ENCODE peak calls at places on chromosomes 5 and 9, in ten cellular contexts. M, R, Y, I, B, Q, F, N, V and S are unnamed samples.

GRCh38 chr5:118029807-118030206 is 958.5 kb downstream of the DTWD2 start:
- DNase-seq in I (no peak), Q (no peak), B (no peak), R (no peak), V (no peak), F (no peak), M (no peak), Y (no peak), N (no peak), S (no peak)

GRCh38 chr9:112558476-112558875 is 71.8 kb downstream of the KIAA1958 start:
- DNase-seq in V (no peak), Y (no peak), I (no peak), M (no peak), N (no peak), Q (no peak), F (no peak), B (no peak), R (no peak), S (no peak)

GRCh38 chr9:117809751-117810150 is 105.5 kb downstream of the TLR4 start:
- DNase-seq in B (no peak), Y (no peak), M (no peak), I (no peak), N (no peak), R (no peak), F (no peak), Q (no peak), V (no peak), S (no peak)

GRCh38 chr9:130110166-130110565 is 56.5 kb downstream of the GPR107 start:
- DNase-seq in V (no peak), Q (no peak), I (no peak), F (no peak), N (no peak), Y (no peak), M (no peak), R (no peak), B (no peak), S (no peak)

GRCh38 chr5:33491941-33492340 is 51.2 kb downstream of the TARS1 start:
- DNase-seq in B (no peak), F (no peak), Q (no peak), I (no peak), M (no peak), R (no peak), V (no peak), N (no peak), Y (no peak), S (no peak)

GRCh38 chr9:126672634-126673284 is 59.0 kb downstream of the LMX1B start:
- DNase-seq in M (no peak), I (peak; percentile 38), R (no peak), V (peak; percentile 84), N (no peak), F (no peak), Q (no peak), Y (no peak), B (no peak), S (no peak)

GRCh38 chr9:129231759-129232158 is 53.7 kb upstream of the IER5L start:
- DNase-seq in B (no peak), Y (peak; percentile 43), Q (no peak), M (no peak), V (no peak), I (no peak), F (no peak), N (no peak), R (no peak), S (no peak)

GRCh38 chr5:177025139-177025538 is 2.6 kb downstream of the ZNF346 start:
- DNase-seq in N (no peak), I (no peak), V (no peak), B (no peak), Y (no peak), M (no peak), R (no peak), Q (no peak), F (no peak), S (no peak)

GRCh38 chr9:21556581-21557427 is 74.7 kb upstream of the IFNE start:
- DNase-seq in M (no peak), N (no peak), R (no peak), V (no peak), Y (no peak), Q (no peak), I (no peak), B (no peak), F (no peak), S (no peak)

GRCh38 chr9:21553441-21553840 is 71.3 kb upstream of the IFNE start:
- DNase-seq in N (no peak), F (no peak), V (no peak), I (no peak), R (no peak), M (no peak), Y (no peak), Q (no peak), B (no peak), S (no peak)

GRCh38 chr9:21555911-21556310 is 73.8 kb upstream of the IFNE start:
- DNase-seq in F (no peak), M (no peak), I (no peak), Y (no peak), Q (no peak), R (no peak), N (no peak), V (no peak), B (no peak), S (no peak)

GRCh38 chr9:21552244-21552825 is 70.2 kb upstream of the IFNE start:
- DNase-seq in R (no peak), N (no peak), Q (no peak), M (no peak), B (no peak), I (no peak), V (no peak), F (no peak), Y (no peak), S (no peak)

GRCh38 chr9:21554813-21555212 is 72.7 kb upstream of the IFNE start:
- DNase-seq in V (no peak), F (no peak), N (no peak), Y (no peak), B (no peak), R (no peak), M (no peak), I (no peak), Q (no peak), S (no peak)
- H3K27ac ChIP-seq in V (no peak overlapping the region), F (no peak overlapping the region), N (peak overlapping the region; percentile 99), Y (no peak overlapping the region), B (no peak overlapping the region), R (no peak overlapping the region), M (no peak overlapping the region), I (no peak overlapping the region), Q (no peak overlapping the region), S (no peak overlapping the region)

GRCh38 chr5:179131886-179132585 is 71.9 kb downstream of the ZNF354C start:
- DNase-seq in M (no peak), V (no peak), B (no peak), Q (peak; percentile 65), Y (peak; percentile 60), N (no peak), R (no peak), I (no peak), F (no peak), S (no peak)

GRCh38 chr5:179131321-179131835 is 71.2 kb downstream of the ZNF354C start:
- DNase-seq in V (no peak), M (no peak), N (no peak), F (no peak), R (no peak), Y (peak; percentile 42), Q (no peak), I (no peak), B (no peak), S (no peak)

GRCh38 chr5:179128976-179129375 is 68.8 kb downstream of the ZNF354C start:
- DNase-seq in Q (no peak), Y (peak; percentile 10), V (no peak), N (no peak), B (no peak), R (no peak), M (no peak), F (no peak), I (no peak), S (no peak)

GRCh38 chr5:179129607-179130071 is 69.5 kb downstream of the ZNF354C start:
- DNase-seq in M (no peak), V (no peak), F (no peak), I (no peak), R (no peak), B (no peak), Y (peak; percentile 48), Q (no peak), N (no peak), S (no peak)

GRCh38 chr5:179130101-179130681 is 70.0 kb downstream of the ZNF354C start:
- DNase-seq in R (no peak), I (no peak), B (no peak), Q (peak; percentile 61), F (no peak), Y (peak; percentile 68), M (no peak), V (no peak), N (no peak), S (no peak)
- H3K9me3 ChIP-seq in R (peaks cover 23% of the 10 kb centered on the region), I (no peaks in the 10 kb centered on the region), B (no peaks in the 10 kb centered on the region), Q (no peaks in the 10 kb centered on the region), F (no peaks in the 10 kb centered on the region), Y (no peaks in the 10 kb centered on the region), M (peaks cover 1% of the 10 kb centered on the region), V (no peaks in the 10 kb centered on the region), N (no peaks in the 10 kb centered on the region), S (no peaks in the 10 kb centered on the region)

GRCh38 chr5:8019719-8020218 is 150.8 kb downstream of the MTRR start:
- DNase-seq in N (no peak), B (no peak), Y (no peak), M (peak; percentile 5), V (no peak), R (no peak), I (no peak), Q (no peak), F (no peak), S (no peak)

GRCh38 chr5:8012131-8012977 is 143.4 kb downstream of the MTRR start:
- DNase-seq in Y (no peak), N (no peak), R (no peak), F (no peak), B (no peak), Q (no peak), I (no peak), V (no peak), M (no peak), S (no peak)

DNA sequence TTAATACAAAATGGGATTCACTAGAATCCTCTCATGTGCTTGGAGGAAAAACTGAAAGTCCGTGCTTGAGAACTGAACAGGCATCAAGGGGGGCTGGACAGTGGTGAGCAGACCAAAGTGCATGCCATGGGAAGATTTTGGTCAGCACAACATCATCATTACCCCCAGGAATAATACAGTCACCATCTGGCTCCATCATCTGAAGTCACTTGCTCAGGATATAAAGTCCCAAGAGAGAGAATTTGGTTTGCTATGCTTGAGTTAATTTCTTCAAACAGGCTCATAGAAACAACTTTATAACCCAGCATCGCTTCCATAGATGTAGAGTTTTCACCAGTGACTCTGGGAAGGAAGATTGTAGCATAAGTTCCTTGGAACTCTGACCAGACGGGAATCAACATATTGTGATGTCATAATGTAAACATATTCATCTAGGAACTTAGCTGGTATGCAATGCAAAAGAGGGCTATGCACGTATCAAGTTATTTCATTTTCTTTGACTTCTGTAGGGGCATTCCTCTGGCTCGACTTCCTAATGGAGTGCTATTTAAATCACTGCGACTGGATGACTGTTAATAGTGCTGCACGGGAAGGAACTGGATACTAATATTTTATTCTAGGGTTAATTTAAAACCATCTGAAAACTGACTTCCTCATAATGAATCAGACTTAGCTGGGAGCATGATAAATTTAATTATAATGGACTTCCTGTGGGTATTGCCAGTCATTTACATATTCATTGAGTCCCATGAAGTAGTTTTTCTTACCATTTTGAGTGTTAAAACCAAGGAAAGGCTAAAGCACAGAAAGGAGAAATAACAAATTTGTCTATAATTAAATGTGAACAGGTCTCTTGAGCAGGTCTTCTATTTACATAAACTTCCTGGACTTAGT is 145.2 kb downstream of the MTRR start:
- DNase-seq in F (no peak), Q (no peak), M (no peak), V (no peak), B (no peak), I (no peak), R (no peak), Y (no peak), N (no peak), S (no peak)
- TF ChIP-seq POLR2AphosphoS5 in F (no peak), Q (no peak), M (no peak), V (no peak), B (no peak), I (no peak), R (no peak), Y (no peak), N (no peak), S (no peak)

GRCh38 chr5:67081259-67081658 is 115.3 kb downstream of the CD180 start:
- DNase-seq in I (no peak), Q (no peak), V (no peak), F (no peak), R (no peak), N (no peak), Y (no peak), M (no peak), B (no peak), S (no peak)
- H3K27ac ChIP-seq in I (no peak overlapping the region), Q (no peak overlapping the region), V (no peak overlapping the region), F (no peak overlapping the region), R (no peak overlapping the region), N (no peak overlapping the region), Y (no peak overlapping the region), M (no peak overlapping the region), B (no peak overlapping the region), S (no peak overlapping the region)